ENCODE peak calls at places on chromosomes 12 and 14, in four cellular contexts. One of them, this sample, is unnamed.

GRCh38 chr14:63543826-63544320 is 696 bp upstream of the PPP2R5E start:
- DNase-seq in body of pancreas: peak
- DNase-seq in SJSA1: no peak
- DNase-seq in tibial artery: no peak
- DNase-seq in this sample: no peak

GRCh38 chr12:112979281-112979680 is 962 bp downstream of the OAS2 start:
- DNase-seq in SJSA1: no peak
- DNase-seq in tibial artery: peak
- DNase-seq in body of pancreas: no peak
- DNase-seq in this sample: peak

GRCh38 chr12:46657416-46658411 is 168.1 kb downstream of the SLC38A4 start:
- DNase-seq in tibial artery: no peak
- DNase-seq in SJSA1: peak
- DNase-seq in body of pancreas: no peak
- DNase-seq in this sample: no peak

GRCh38 chr12:45407188-45407850 is 191.4 kb downstream of the ANO6 start:
- DNase-seq in tibial artery: no peak
- DNase-seq in SJSA1: peak
- DNase-seq in body of pancreas: peak
- DNase-seq in this sample: no peak

GRCh38 chr12:55728185-55728931 is 451 bp downstream of the CD63 start:
- DNase-seq in SJSA1: peak
- DNase-seq in body of pancreas: peak
- DNase-seq in tibial artery: peak
- DNase-seq in this sample: peak

GRCh38 chr12:50110127-50110761 is 1.8 kb upstream of the COX14 start:
- DNase-seq in body of pancreas: peak
- DNase-seq in SJSA1: no peak
- DNase-seq in tibial artery: peak
- DNase-seq in this sample: peak

GRCh38 chr12:13374783-13375182 is 178.3 kb downstream of the EMP1 start:
- DNase-seq in body of pancreas: no peak
- DNase-seq in SJSA1: no peak
- DNase-seq in tibial artery: no peak
- DNase-seq in this sample: no peak

GRCh38 chr12:52139579-52140062 is 52.2 kb downstream of the KRT80 start:
- DNase-seq in tibial artery: no peak
- DNase-seq in body of pancreas: peak
- DNase-seq in SJSA1: peak
- DNase-seq in this sample: no peak

GRCh38 chr14:63078606-63079005 is 33.3 kb upstream of the KCNH5 start:
- DNase-seq in tibial artery: no peak
- DNase-seq in body of pancreas: no peak
- DNase-seq in SJSA1: no peak
- DNase-seq in this sample: no peak

GRCh38 chr14:67566908-67567307 is 33.2 kb downstream of the PIGH start:
- DNase-seq in body of pancreas: no peak
- DNase-seq in SJSA1: no peak
- DNase-seq in tibial artery: no peak
- DNase-seq in this sample: no peak

GRCh38 chr14:74591899-74592298 is 20.1 kb downstream of the LTBP2 start:
- DNase-seq in body of pancreas: no peak
- DNase-seq in tibial artery: no peak
- DNase-seq in SJSA1: no peak
- DNase-seq in this sample: peak

GRCh38 chr14:74593241-74593985 is 18.6 kb downstream of the LTBP2 start:
- DNase-seq in body of pancreas: no peak
- DNase-seq in SJSA1: no peak
- DNase-seq in tibial artery: no peak
- DNase-seq in this sample: no peak

GRCh38 chr14:74591394-74591793 is 20.6 kb downstream of the LTBP2 start:
- DNase-seq in body of pancreas: no peak
- DNase-seq in SJSA1: no peak
- DNase-seq in tibial artery: no peak
- DNase-seq in this sample: peak

GRCh38 chr14:74594021-74594420 is 18.0 kb downstream of the LTBP2 start:
- DNase-seq in SJSA1: no peak
- DNase-seq in body of pancreas: no peak
- DNase-seq in tibial artery: no peak
- DNase-seq in this sample: no peak

DNA sequence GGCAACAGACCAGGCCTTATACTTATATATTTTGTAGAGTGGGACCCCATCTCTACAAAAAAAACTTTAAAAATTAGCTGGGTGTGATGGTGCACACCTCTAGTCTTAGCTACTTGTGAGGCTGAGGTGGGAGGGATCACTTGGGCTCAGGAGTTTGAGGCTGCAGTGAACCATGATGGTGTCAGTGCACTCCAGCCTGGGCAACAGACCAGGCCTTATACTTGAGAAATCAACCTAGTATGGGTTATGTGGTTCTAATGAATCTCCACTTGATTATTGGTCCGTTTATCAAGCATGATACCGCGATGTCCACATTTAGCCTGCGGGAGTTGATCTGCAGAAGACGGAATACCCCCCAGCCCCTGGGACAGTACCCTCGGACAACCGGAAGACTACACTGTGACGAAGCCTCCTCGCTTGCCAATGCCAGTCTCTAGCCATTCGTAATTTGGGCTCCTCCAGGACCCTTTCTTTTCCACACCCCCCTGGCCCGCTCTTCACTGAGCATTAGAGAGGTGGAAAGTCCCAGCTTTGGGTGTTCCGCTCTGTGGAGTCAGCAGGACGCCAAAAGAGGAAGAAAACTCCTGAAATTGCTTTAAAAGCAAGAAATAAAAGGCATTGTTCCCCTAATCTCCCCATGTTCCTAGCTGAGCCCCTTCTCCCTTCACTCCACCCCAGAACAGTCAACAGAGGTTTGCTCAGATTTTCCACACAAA is 19.4 kb downstream of the LTBP2 start:
- DNase-seq in body of pancreas: no peak
- DNase-seq in tibial artery: no peak
- DNase-seq in SJSA1: no peak
- DNase-seq in this sample: peak
- H3K27ac ChIP-seq in body of pancreas: no peak
- H3K27ac ChIP-seq in tibial artery: peak
- H3K27ac ChIP-seq in SJSA1: no peak
- H3K27ac ChIP-seq in this sample: peak

GRCh38 chr12:123487428-123487827 is 29.5 kb downstream of the SNRNP35 start:
- DNase-seq in SJSA1: no peak
- DNase-seq in tibial artery: no peak
- DNase-seq in body of pancreas: no peak
- DNase-seq in this sample: no peak

GRCh38 chr12:123479442-123480180 is 21.7 kb downstream of the SNRNP35 start:
- DNase-seq in SJSA1: no peak
- DNase-seq in tibial artery: no peak
- DNase-seq in body of pancreas: no peak
- DNase-seq in this sample: no peak

GRCh38 chr12:123488539-123489230 is 30.7 kb downstream of the SNRNP35 start:
- DNase-seq in SJSA1: no peak
- DNase-seq in body of pancreas: no peak
- DNase-seq in tibial artery: no peak
- DNase-seq in this sample: no peak

GRCh38 chr12:123485756-123486155 is 27.8 kb downstream of the SNRNP35 start:
- DNase-seq in body of pancreas: no peak
- DNase-seq in tibial artery: no peak
- DNase-seq in SJSA1: no peak
- DNase-seq in this sample: peak

DNA sequence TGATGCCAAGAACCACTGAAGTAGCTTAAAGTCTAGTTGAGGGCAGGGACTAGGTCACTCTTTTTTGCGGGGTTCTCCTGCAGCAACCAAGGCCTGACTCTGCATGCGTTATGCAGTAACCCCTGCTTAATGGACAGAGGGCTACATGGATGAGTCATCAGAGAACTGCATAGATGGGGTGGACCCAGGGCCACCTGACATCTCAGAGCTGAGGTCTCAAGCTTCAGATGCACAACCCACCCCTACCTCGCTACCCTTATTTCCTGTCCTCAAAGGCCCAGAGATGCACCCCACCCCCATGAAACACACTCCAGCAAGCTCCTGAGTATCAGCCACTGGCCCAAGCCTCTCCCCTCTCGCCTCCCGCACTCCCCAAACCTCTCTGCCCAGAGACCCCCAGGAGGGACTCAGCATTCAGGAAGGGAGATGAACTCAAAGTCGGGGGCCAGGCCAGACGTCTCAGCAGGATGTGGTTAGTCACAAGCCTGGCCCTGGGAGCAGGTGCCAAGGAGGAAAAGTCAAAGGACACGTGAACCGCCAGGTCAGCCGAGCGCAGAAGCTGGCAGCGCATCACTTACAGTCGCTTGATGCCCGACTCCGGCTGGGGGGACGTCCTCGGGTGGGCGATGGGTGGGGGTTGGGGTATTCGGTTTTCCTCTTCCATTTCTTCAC is 25.8 kb downstream of the SNRNP35 start:
- DNase-seq in tibial artery: no peak
- DNase-seq in SJSA1: no peak
- DNase-seq in body of pancreas: no peak
- DNase-seq in this sample: no peak
- H3K27ac ChIP-seq in tibial artery: peak
- H3K27ac ChIP-seq in SJSA1: no peak
- H3K27ac ChIP-seq in body of pancreas: no peak
- H3K27ac ChIP-seq in this sample: no peak

GRCh38 chr12:132488127-132489077 is 1.5 kb upstream of the FBRSL1 start:
- DNase-seq in SJSA1: no peak
- DNase-seq in body of pancreas: no peak
- DNase-seq in tibial artery: peak
- DNase-seq in this sample: peak

GRCh38 chr12:132485619-132486018 is 4.3 kb upstream of the FBRSL1 start:
- DNase-seq in SJSA1: no peak
- DNase-seq in body of pancreas: no peak
- DNase-seq in tibial artery: no peak
- DNase-seq in this sample: no peak

GRCh38 chr12:132486576-132486975 is 3.4 kb upstream of the FBRSL1 start:
- DNase-seq in SJSA1: no peak
- DNase-seq in body of pancreas: no peak
- DNase-seq in tibial artery: no peak
- DNase-seq in this sample: no peak

GRCh38 chr12:132486168-132486567 is 3.8 kb upstream of the FBRSL1 start:
- DNase-seq in body of pancreas: no peak
- DNase-seq in SJSA1: no peak
- DNase-seq in tibial artery: no peak
- DNase-seq in this sample: no peak

GRCh38 chr12:132487311-132487741 is 2.6 kb upstream of the FBRSL1 start:
- DNase-seq in tibial artery: no peak
- DNase-seq in SJSA1: no peak
- DNase-seq in body of pancreas: no peak
- DNase-seq in this sample: no peak
- H3K27ac ChIP-seq in tibial artery: no peak
- H3K27ac ChIP-seq in SJSA1: no peak
- H3K27ac ChIP-seq in body of pancreas: no peak
- H3K27ac ChIP-seq in this sample: no peak

DNA sequence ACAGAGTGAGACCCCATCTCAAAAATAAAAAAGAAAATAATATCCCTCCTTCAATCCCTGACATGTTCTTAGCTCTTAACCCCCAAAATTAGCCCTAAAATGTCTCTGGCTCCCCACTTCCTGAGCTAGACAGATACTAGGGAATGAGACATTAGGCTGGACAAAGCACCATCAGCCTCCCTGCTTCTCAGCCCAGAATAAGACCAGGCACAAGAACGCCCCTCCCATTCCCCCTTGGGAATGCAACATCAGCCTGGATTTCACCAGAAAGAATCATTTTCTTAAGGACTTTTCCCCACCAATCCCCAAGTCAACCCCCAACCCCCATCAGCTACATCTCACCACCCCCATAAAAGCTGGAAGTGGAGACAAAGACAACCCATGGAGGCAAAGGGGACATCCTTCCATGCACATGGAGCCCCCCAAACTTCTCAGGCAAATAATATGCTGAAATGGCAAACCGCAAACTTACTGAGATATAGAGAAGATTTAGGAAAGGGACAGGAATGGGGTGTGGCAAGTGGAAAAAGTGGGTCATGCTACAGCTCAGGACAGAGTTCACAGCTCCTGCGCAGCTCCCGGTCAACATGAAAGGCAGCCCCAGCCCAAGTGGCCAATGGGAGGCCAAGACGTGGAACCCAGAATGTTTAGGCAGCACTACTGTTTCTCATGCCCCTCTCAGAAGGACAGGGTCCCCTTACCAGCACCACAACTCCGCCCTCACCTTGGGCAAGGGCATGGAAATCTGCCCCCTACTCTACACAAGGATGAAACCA is 2.7 kb downstream of the CHD4 start:
- DNase-seq in SJSA1: no peak
- DNase-seq in tibial artery: peak
- DNase-seq in body of pancreas: no peak
- DNase-seq in this sample: no peak
- H3K27ac ChIP-seq in SJSA1: no peak
- H3K27ac ChIP-seq in tibial artery: peak
- H3K27ac ChIP-seq in body of pancreas: no peak
- H3K27ac ChIP-seq in this sample: no peak

DNA sequence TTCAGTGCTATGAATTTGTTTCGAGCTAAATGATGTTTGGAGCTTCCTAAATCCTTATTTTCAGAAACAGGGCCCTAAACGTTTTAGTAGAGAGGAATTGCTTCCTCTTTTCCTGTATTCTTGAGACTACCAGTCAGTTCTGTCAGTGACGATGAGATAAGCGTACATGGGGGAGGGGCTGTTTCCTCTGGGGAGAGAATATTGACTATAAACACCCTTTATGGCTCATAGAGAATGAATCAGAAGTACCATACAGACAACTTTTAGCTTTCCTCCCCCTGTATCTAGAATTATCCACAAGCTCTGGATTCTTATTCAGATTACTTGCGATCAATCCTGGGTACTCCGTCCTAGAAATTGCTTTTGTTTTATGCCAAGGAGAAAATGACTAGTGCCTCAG is 5.1 kb downstream of the TBK1 start:
- DNase-seq in body of pancreas: no peak
- DNase-seq in tibial artery: no peak
- DNase-seq in SJSA1: no peak
- DNase-seq in this sample: no peak
- H3K27ac ChIP-seq in body of pancreas: no peak
- H3K27ac ChIP-seq in tibial artery: no peak
- H3K27ac ChIP-seq in SJSA1: no peak
- H3K27ac ChIP-seq in this sample: no peak

GRCh38 chr14:61570961-61571299 is 124.4 kb upstream of the HIF1A start:
- DNase-seq in SJSA1: no peak
- DNase-seq in tibial artery: no peak
- DNase-seq in body of pancreas: no peak
- DNase-seq in this sample: no peak

GRCh38 chr14:61570188-61570960 is 124.9 kb upstream of the HIF1A start:
- DNase-seq in tibial artery: no peak
- DNase-seq in body of pancreas: no peak
- DNase-seq in SJSA1: no peak
- DNase-seq in this sample: no peak

GRCh38 chr14:61568572-61569011 is 126.7 kb upstream of the HIF1A start:
- DNase-seq in SJSA1: no peak
- DNase-seq in tibial artery: no peak
- DNase-seq in body of pancreas: peak
- DNase-seq in this sample: no peak

GRCh38 chr14:61569308-61569707 is 126.0 kb upstream of the HIF1A start:
- DNase-seq in tibial artery: no peak
- DNase-seq in SJSA1: no peak
- DNase-seq in body of pancreas: no peak
- DNase-seq in this sample: no peak

DNA sequence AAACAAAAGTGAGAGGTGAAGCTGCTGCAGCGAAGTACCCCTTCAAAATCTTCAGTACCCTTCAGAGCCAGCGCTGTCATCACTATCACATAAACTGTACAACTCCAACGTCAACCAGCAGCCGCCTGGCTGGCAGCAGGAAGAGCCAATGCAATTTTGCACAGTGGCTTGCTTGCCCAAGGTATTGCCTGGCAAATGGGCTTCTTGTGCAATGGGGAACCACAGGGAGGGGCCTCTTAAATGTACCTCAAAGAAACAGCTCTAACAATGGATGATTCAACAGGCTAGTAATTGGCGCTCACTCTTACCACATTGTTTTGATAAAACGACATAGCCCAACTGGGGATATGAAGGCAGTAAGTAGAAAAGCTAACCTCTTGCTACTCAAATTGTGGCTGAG is 125.5 kb upstream of the HIF1A start:
- DNase-seq in tibial artery: peak
- DNase-seq in body of pancreas: no peak
- DNase-seq in SJSA1: peak
- DNase-seq in this sample: no peak
- H3K27ac ChIP-seq in tibial artery: peak
- H3K27ac ChIP-seq in body of pancreas: no peak
- H3K27ac ChIP-seq in SJSA1: peak
- H3K27ac ChIP-seq in this sample: no peak